ENCODE peak calls at places on chromosomes 7 and 10, in eight cellular contexts. X is HEK293T; W is NCI-H1694 treated with DMSO at 0.1 percent for 48 hours; Y is activated T-helper 1 cell treated with Interleukin-2 at 50 U/mL for 16 hours; P is epithelial cell of esophagus; C is CD4-positive, CD25-positive, alpha-beta regulatory T cell; K is HT1080; B is GM03348. M is an unnamed sample.

GRCh38 chr7:98251844-98252639 is at the start of gene TECPR1:
- DNase-seq in X (peak; percentile 98), W (peak; percentile 75), Y (peak; percentile 83), P (peak; percentile 91), C (peak; percentile 87), K (peak; percentile 87), B (peak; percentile 100), M (peak; percentile 93)

GRCh38 chr10:31927597-31928530 is 767 bp downstream of the ARHGAP12 start:
- DNase-seq in X (peak; percentile 39), W (peak; percentile 22), Y (peak; percentile 40), P (peak; percentile 51), C (peak; percentile 57), K (peak; percentile 59), B (peak; percentile 70), M (peak; percentile 66)

GRCh38 chr10:119315128-119316001 is 108.0 kb downstream of the GRK5 start:
- DNase-seq in X (peak; percentile 69), W (no peak), Y (peak; percentile 53), P (peak; percentile 96), C (peak; percentile 23), K (peak; percentile 95), B (peak; percentile 88), M (peak; percentile 79)

GRCh38 chr7:100080895-100081534 is 508 bp downstream of the ZNF3 start:
- DNase-seq in X (no peak), W (no peak), Y (no peak), P (peak; percentile 19), C (no peak), K (no peak), B (peak; percentile 18), M (peak; percentile 44)

GRCh38 chr10:33163941-33164824 is 170.3 kb downstream of the NRP1 start:
- DNase-seq in X (no peak), W (no peak), Y (no peak), P (peak; percentile 19), C (no peak), K (no peak), B (peak; percentile 40), M (no peak)

GRCh38 chr10:43395571-43396060 is 13.4 kb downstream of the HNRNPF start:
- DNase-seq in X (no peak), W (no peak), Y (peak; percentile 16), P (no peak), C (peak; percentile 13), K (peak; percentile 16), B (no peak), M (peak; percentile 51)

GRCh38 chr7:66880009-66880554 is 40.9 kb upstream of the TMEM248 start:
- DNase-seq in X (no peak), W (no peak), Y (no peak), P (peak; percentile 27), C (no peak), K (no peak), B (no peak), M (peak; percentile 17)

GRCh38 chr7:120519224-120519623 is 246.2 kb downstream of the KCND2 start:
- DNase-seq in X (no peak), W (no peak), Y (no peak), P (no peak), C (no peak), K (no peak), B (no peak), M (no peak)

GRCh38 chr10:25682203-25682950 is 251.7 kb upstream of the MYO3A start:
- DNase-seq in X (peak; percentile 26), W (no peak), Y (no peak), P (peak; percentile 18), C (no peak), K (peak; percentile 52), B (peak; percentile 48), M (peak; percentile 56)

GRCh38 chr7:35624299-35625186 is 70.4 kb downstream of the HERPUD2 start:
- DNase-seq in X (peak; percentile 66), W (peak; percentile 47), Y (no peak), P (peak; percentile 37), C (peak; percentile 9), K (peak; percentile 48), B (peak; percentile 63), M (peak; percentile 53)

GRCh38 chr10:109191823-109192222 is 731.5 kb downstream of the XPNPEP1 start:
- DNase-seq in X (no peak), W (no peak), Y (no peak), P (no peak), C (no peak), K (no peak), B (no peak), M (no peak)

GRCh38 chr7:46393142-46393541 is 472.1 kb upstream of the IGFBP3 start:
- DNase-seq in X (no peak), W (no peak), Y (no peak), P (no peak), C (no peak), K (no peak), B (no peak), M (no peak)

GRCh38 chr7:35869810-35870209 is 69.0 kb downstream of the SEPTIN7 start:
- DNase-seq in X (no peak), W (no peak), Y (no peak), P (no peak), C (no peak), K (no peak), B (no peak), M (no peak)

GRCh38 chr10:3122486-3123205 is 49.9 kb downstream of the PITRM1 start:
- DNase-seq in X (no peak), W (no peak), Y (no peak), P (peak; percentile 48), C (no peak), K (peak; percentile 67), B (peak; percentile 37), M (no peak)

GRCh38 chr10:75801121-75801520 is 369.7 kb downstream of the LRMDA start:
- DNase-seq in X (no peak), W (no peak), Y (no peak), P (no peak), C (no peak), K (no peak), B (no peak), M (no peak)

GRCh38 chr7:121300685-121301084 is 28.1 kb upstream of the WNT16 start:
- DNase-seq in X (no peak), W (no peak), Y (no peak), P (no peak), C (no peak), K (no peak), B (no peak), M (no peak)

GRCh38 chr7:97873606-97874005 is 1.4 kb upstream of the ASNS start:
- DNase-seq in X (no peak), W (no peak), Y (no peak), P (peak; percentile 4), C (no peak), K (no peak), B (no peak), M (no peak)

GRCh38 chr10:114030140-114030539 is 13.5 kb upstream of the ADRB1 start:
- DNase-seq in X (no peak), W (no peak), Y (no peak), P (peak; percentile 91), C (no peak), K (no peak), B (no peak), M (peak; percentile 59)

GRCh38 chr7:77665161-77665560 is 31.1 kb upstream of the RSBN1L start:
- DNase-seq in X (no peak), W (no peak), Y (no peak), P (peak; percentile 94), C (no peak), K (no peak), B (no peak), M (no peak)

GRCh38 chr7:41873781-41874180 is 170.9 kb upstream of the INHBA start:
- DNase-seq in X (no peak), W (no peak), Y (no peak), P (no peak), C (no peak), K (no peak), B (no peak), M (peak; percentile 33)

GRCh38 chr10:131885391-131886165 is 15.2 kb upstream of the PPP2R2D start:
- DNase-seq in X (peak; percentile 91), W (no peak), Y (peak; percentile 70), P (peak; percentile 81), C (peak; percentile 63), K (peak; percentile 64), B (peak; percentile 93), M (peak; percentile 67)

GRCh38 chr10:78805176-78805575 is 263.6 kb upstream of the ZMIZ1 start:
- DNase-seq in X (peak; percentile 28), W (peak; percentile 13), Y (no peak), P (peak; percentile 7), C (no peak), K (peak; percentile 84), B (peak; percentile 92), M (peak; percentile 85)

GRCh38 chr10:43376828-43377227 is 5.4 kb downstream of the FXYD4 start:
- DNase-seq in X (no peak), W (no peak), Y (no peak), P (no peak), C (no peak), K (no peak), B (no peak), M (no peak)

M was measured in kidney tubule cell.